ENCODE peak calls at places on chromosomes 6 and 20, in eight cellular contexts. L, O, Y, S, J, M, H and E are unnamed samples.

GRCh38 chr20:59006864-59007757 is at the start of gene CTSZ:
- DNase-seq in L (no peak), O (peak), Y (no peak), S (peak), J (peak), M (peak), H (peak), E (peak)

GRCh38 chr6:24667378-24667803 is 514 bp downstream of the ACOT13 start:
- DNase-seq in L (no peak), O (peak), Y (no peak), S (peak), J (no peak), M (peak), H (peak), E (peak)

GRCh38 chr20:24303393-24303792 is 166.0 kb upstream of the SYNDIG1 start:
- DNase-seq in L (peak), O (no peak), Y (no peak), S (peak), J (peak), M (peak), H (peak), E (no peak)

GRCh38 chr6:3825851-3826581 is 23.2 kb upstream of the FAM50B start:
- DNase-seq in L (peak), O (peak), Y (peak), S (peak), J (no peak), M (peak), H (peak), E (no peak)

GRCh38 chr6:2976571-2977085 is 5.3 kb upstream of the SERPINB6 start:
- DNase-seq in L (peak), O (peak), Y (peak), S (no peak), J (no peak), M (peak), H (peak), E (no peak)

GRCh38 chr6:132798820-132799538 is 542 bp upstream of the SLC18B1 start:
- DNase-seq in L (peak), O (peak), Y (no peak), S (peak), J (peak), M (peak), H (peak), E (peak)

GRCh38 chr20:64161595-64162238 is 2.5 kb upstream of the MYT1 start:
- DNase-seq in L (peak), O (peak), Y (no peak), S (peak), J (peak), M (peak), H (peak), E (peak)

GRCh38 chr6:30213999-30214982 is 1.1 kb upstream of the TRIM26 start:
- DNase-seq in L (peak), O (peak), Y (no peak), S (peak), J (peak), M (peak), H (peak), E (peak)

GRCh38 chr20:33791959-33792597 is 19.1 kb upstream of the CHMP4B start:
- DNase-seq in L (no peak), O (peak), Y (no peak), S (peak), J (peak), M (peak), H (peak), E (peak)

GRCh38 chr20:33944914-33945313 is 48.8 kb upstream of the RALY start:
- DNase-seq in L (no peak), O (no peak), Y (no peak), S (no peak), J (no peak), M (no peak), H (no peak), E (no peak)

GRCh38 chr6:135411849-135412248 is 85.7 kb downstream of the AHI1 start:
- DNase-seq in L (no peak), O (no peak), Y (no peak), S (no peak), J (no peak), M (no peak), H (no peak), E (no peak)

GRCh38 chr6:18763086-18763485 is 375.9 kb downstream of the RNF144B start:
- DNase-seq in L (peak), O (no peak), Y (no peak), S (no peak), J (no peak), M (no peak), H (no peak), E (no peak)

DNA sequence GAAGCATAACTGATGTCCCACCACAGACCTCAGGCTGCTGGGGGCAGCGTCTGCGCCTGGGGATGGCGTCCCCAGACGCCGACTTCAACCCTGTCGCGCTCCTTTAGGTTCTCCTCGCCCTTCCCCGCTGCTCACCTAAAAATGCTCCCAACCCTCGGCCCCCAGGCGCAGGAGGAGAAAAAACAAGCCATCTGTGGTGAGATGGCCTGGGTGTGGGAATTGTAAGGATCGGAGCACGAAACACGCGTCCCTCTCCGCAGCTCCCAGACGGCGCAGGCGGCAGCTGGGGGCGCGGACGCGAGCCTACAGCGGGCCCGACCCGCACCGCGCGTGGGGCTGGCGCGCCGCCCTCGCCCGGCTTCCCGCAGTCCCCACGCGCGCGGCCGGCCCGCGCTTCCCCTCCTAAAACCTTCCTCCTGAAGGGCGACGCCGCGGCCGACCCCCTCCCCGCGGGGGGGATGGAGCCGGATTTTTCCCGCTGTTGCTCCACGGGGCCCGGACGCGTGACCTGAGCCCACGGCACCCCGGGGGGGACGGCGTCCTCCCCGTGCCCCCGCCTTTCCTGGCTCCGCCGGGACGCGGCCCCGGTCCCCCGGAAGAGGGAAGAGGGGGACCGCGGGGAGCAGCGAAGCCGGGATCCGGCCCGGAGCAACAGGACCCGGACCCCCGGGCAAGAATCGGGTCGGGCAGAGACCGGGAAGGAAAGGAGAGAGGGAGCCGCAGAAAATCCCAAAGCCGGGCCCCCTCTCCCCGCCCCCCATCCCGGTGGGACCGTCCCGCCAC is 609 bp downstream of the EPB41L2 start:
- DNase-seq in L (no peak), O (peak), Y (no peak), S (no peak), J (peak), M (peak), H (peak), E (peak)
- H3K4me3 ChIP-seq in L (peak), O (peak), Y (peak), S (peak), J (peak), M (peak), H (peak), E (peak)

DNA sequence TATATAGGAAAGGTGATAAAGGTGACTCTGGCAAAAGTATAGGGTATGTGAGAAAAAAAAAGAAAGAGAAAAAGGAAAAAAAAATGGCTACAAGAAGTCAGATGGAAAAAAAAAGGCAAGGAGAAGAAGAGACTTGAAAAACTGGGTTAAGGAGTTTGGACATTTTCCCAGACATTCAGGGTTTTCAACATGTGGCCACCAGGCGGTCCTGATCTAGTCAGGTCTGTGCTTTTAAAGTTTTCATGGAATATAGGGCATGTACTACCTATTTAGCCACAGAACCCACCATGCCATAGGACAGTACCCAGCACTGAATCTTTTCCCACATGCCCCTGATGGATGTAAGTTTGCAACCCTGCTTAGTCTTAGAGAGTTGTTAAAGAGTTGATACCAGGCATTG is 433.7 kb downstream of the MAFB start:
- DNase-seq in L (no peak), O (no peak), Y (no peak), S (no peak), J (no peak), M (no peak), H (peak), E (no peak)
- TF ChIP-seq CTCF in L (peak), O (no peak), Y (no peak), S (no peak), J (no peak), M (no peak), H (peak), E (no peak)

GRCh38 chr20:38200646-38201045 is 35.6 kb upstream of the TGM2 start:
- DNase-seq in L (no peak), O (no peak), Y (no peak), S (no peak), J (no peak), M (no peak), H (no peak), E (no peak)

GRCh38 chr20:38202153-38202981 is 37.3 kb upstream of the TGM2 start:
- DNase-seq in L (no peak), O (no peak), Y (no peak), S (no peak), J (no peak), M (no peak), H (no peak), E (no peak)

GRCh38 chr20:38199506-38200390 is 34.7 kb upstream of the TGM2 start:
- DNase-seq in L (no peak), O (no peak), Y (no peak), S (no peak), J (no peak), M (no peak), H (peak), E (no peak)

GRCh38 chr20:38202982-38203293 is 37.9 kb upstream of the TGM2 start:
- DNase-seq in L (no peak), O (no peak), Y (no peak), S (no peak), J (no peak), M (no peak), H (no peak), E (no peak)

GRCh38 chr20:38201356-38201755 is 36.3 kb upstream of the TGM2 start:
- DNase-seq in L (peak), O (no peak), Y (peak), S (no peak), J (no peak), M (peak), H (peak), E (no peak)
- H3K4me3 ChIP-seq in L (no peak), O (no peak), Y (no peak), S (no peak), J (no peak), M (no peak), H (no peak), E (no peak)

DNA sequence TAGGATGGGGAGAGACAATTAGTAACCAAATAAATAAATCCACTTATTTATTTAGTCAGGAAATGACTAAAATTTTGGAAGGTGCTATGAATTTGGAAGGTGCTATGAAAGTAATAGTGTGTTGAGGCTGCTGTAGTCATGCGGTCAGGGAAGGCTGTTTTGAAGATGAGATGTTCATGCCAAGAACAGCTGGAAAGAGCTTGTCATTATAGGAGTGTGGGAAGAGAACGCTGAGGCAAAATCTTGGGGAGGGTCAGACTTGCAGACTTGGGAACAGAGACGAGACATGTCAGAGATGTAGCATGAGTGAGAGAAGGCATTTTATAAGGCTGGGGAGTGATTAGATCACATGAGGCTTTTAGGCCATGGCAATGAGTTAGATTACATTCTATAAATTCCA is 123.9 kb upstream of the B3GAT2 start:
- DNase-seq in L (no peak), O (no peak), Y (no peak), S (no peak), J (no peak), M (peak), H (peak), E (no peak)
- TF ChIP-seq CTCF in L (no peak), O (no peak), Y (no peak), S (no peak), J (no peak), M (no peak), H (no peak), E (no peak)

GRCh38 chr20:51154708-51155690 is 132.1 kb upstream of the KCNG1 start:
- DNase-seq in L (no peak), O (no peak), Y (no peak), S (no peak), J (no peak), M (no peak), H (no peak), E (no peak)
- H3K4me3 ChIP-seq in L (no peak), O (no peak), Y (no peak), S (no peak), J (no peak), M (no peak), H (no peak), E (no peak)

GRCh38 chr6:116476021-116476678 is 15.0 kb downstream of the CALHM6 start:
- DNase-seq in L (no peak), O (no peak), Y (no peak), S (peak), J (no peak), M (peak), H (no peak), E (peak)
- TF ChIP-seq CTCF in L (no peak), O (no peak), Y (no peak), S (no peak), J (no peak), M (no peak), H (no peak), E (no peak)

GRCh38 chr6:14118444-14118843 is 872 bp downstream of the CD83 start:
- DNase-seq in L (no peak), O (no peak), Y (no peak), S (no peak), J (no peak), M (no peak), H (no peak), E (no peak)
- H3K4me3 ChIP-seq in L (no peak), O (peak), Y (no peak), S (no peak), J (no peak), M (no peak), H (no peak), E (peak)